ENCODE peak calls at places on chromosomes 3 and 15, in four cellular contexts. O is lower lobe of right lung, G is testis, P is dorsolateral prefrontal cortex. R is an unnamed sample.

GRCh38 chr3:43015572-43016512 is 36.7 kb downstream of the GASK1A start:
- DNase-seq in O (no peak), G (no peak), P (no peak), R (no peak)

GRCh38 chr3:31973081-31973480 is 8.0 kb downstream of the OSBPL10 start:
- DNase-seq in P (no peak), O (no peak), G (peak; percentile 84), R (no peak)

GRCh38 chr3:99108508-99108907 is 207.0 kb upstream of the DCBLD2 start:
- DNase-seq in O (no peak), P (no peak), G (no peak), R (peak; percentile 98)

GRCh38 chr15:56243117-56243773 is 434 bp downstream of the RFX7 start:
- DNase-seq in O (peak; percentile 57), G (peak; percentile 60), P (peak; percentile 41), R (peak; percentile 40)

GRCh38 chr15:76431936-76432335 is 95.4 kb downstream of the ISL2 start:
- DNase-seq in P (no peak), G (no peak), O (no peak), R (no peak)

GRCh38 chr3:47298439-47298838 is 15.7 kb downstream of the KLHL18 start:
- DNase-seq in O (no peak), G (no peak), P (no peak), R (no peak)

GRCh38 chr15:36371509-36371908 is 207.9 kb upstream of the CDIN1 start:
- DNase-seq in G (no peak), O (no peak), P (no peak), R (peak; percentile 66)

GRCh38 chr3:64108784-64109317 is 85.6 kb upstream of the PSMD6 start:
- DNase-seq in O (no peak), P (no peak), G (no peak), R (no peak)

GRCh38 chr15:38894260-38894948 is 329.8 kb upstream of the RASGRP1 start:
- DNase-seq in O (no peak), P (no peak), G (no peak), R (peak; percentile 98)

GRCh38 chr3:100063929-100064461 is 50.3 kb downstream of the FILIP1L start:
- DNase-seq in P (no peak), O (no peak), G (no peak), R (peak; percentile 61)

GRCh38 chr15:87752250-87752951 is 504.1 kb downstream of the NTRK3 start:
- DNase-seq in G (no peak), O (no peak), P (no peak), R (peak; percentile 58)

GRCh38 chr15:36883705-36884355 is 216.5 kb downstream of the MEIS2 start:
- DNase-seq in O (peak; percentile 86), P (peak; percentile 84), G (peak; percentile 96), R (peak; percentile 87)

GRCh38 chr3:109268181-109268580 is 48.1 kb downstream of the DPPA2 start:
- DNase-seq in G (no peak), O (no peak), P (no peak), R (no peak)

GRCh38 chr15:85579957-85580694 is 199.7 kb downstream of the AKAP13 start:
- DNase-seq in O (no peak), P (no peak), G (peak; percentile 56), R (peak; percentile 86)

GRCh38 chr3:197446713-197447455 is 108.9 kb downstream of the BDH1 start:
- DNase-seq in G (no peak), O (no peak), P (no peak), R (no peak)

GRCh38 chr15:98855067-98855814 is 152.4 kb downstream of the PGPEP1L start:
- DNase-seq in O (no peak), G (no peak), P (no peak), R (no peak)

GRCh38 chr15:60363024-60363674 is 34.6 kb downstream of the ANXA2 start:
- DNase-seq in O (no peak), G (no peak), P (no peak), R (no peak)

GRCh38 chr15:46502668-46503067 is 867.8 kb downstream of the SQOR start:
- DNase-seq in G (no peak), O (no peak), P (no peak), R (peak; percentile 1)

GRCh38 chr3:137852511-137852910 is 88.4 kb downstream of the SOX14 start:
- DNase-seq in G (no peak), O (no peak), P (no peak), R (no peak)

GRCh38 chr15:39579487-39580116 is 1.3 kb upstream of the THBS1 start:
- DNase-seq in O (peak; percentile 71), P (peak; percentile 36), G (peak; percentile 63), R (peak; percentile 91)

GRCh38 chr3:105387122-105387751 is 20.5 kb downstream of the ALCAM start:
- DNase-seq in G (no peak), P (no peak), O (no peak), R (peak; percentile 68)

GRCh38 chr3:150147776-150148175 is 177.1 kb upstream of the PFN2 start:
- DNase-seq in G (no peak), P (no peak), O (no peak), R (peak; percentile 86)

GRCh38 chr3:125186800-125187598 is 25.5 kb downstream of the SLC12A8 start:
- DNase-seq in O (no peak), P (no peak), G (no peak), R (no peak)

GRCh38 chr3:116863842-116864626 is 154.5 kb downstream of the TUSC7 start:
- DNase-seq in G (peak; percentile 27), O (no peak), P (no peak), R (peak; percentile 71)

GRCh38 chr3:114709102-114709501 is 415.3 kb downstream of the TIGIT start:
- DNase-seq in P (no peak), G (no peak), O (no peak), R (peak; percentile 82)

GRCh38 chr3:65030847-65031463 is 343.2 kb upstream of the ADAMTS9 start:
- DNase-seq in O (no peak), P (no peak), G (no peak), R (peak; percentile 70)

GRCh38 chr3:31027914-31028313 is 133.5 kb upstream of the GADL1 start:
- DNase-seq in P (no peak), G (no peak), O (no peak), R (no peak)

GRCh38 chr3:165800970-165801369 is 36.3 kb downstream of the BCHE start:
- DNase-seq in P (no peak), G (no peak), O (no peak), R (no peak)

DNA sequence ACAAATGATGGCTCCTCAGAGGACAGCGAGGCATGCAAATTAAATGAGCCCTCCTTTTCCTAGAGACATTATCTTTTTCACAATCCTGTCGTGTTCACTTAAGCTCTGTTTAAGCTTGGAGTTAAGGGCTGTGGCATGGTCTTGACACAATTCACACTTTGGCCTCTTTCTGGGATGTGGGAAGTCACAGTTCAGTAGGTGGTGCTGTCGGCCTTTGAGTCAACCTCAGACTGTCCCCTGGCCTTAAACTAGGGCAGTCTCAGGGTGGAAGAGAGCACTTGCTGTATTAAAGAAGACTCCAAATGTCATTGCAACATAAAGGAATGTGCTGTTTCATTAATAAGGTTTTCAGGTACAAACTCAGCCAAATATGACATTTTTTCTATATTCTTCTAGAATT is 351.0 kb downstream of the MCTP2 start:
- DNase-seq in O (no peak), G (peak; percentile 46), P (no peak), R (no peak)
- TF ChIP-seq CTCF in O (peak; percentile 49), G (peak; percentile 12), P (peak; percentile 15), R (no peak)

GRCh38 chr3:172145287-172145686 is 105.9 kb downstream of the FNDC3B start:
- DNase-seq in P (no peak), O (no peak), G (no peak), R (no peak)
- H3K4me3 ChIP-seq in P (no peak overlapping the region), O (no peak overlapping the region), G (no peak overlapping the region), R (no peak overlapping the region)

GRCh38 chr3:85842081-85842480 is 883.3 kb downstream of the CADM2 start:
- DNase-seq in G (no peak), P (no peak), O (no peak), R (no peak)

GRCh38 chr3:85838921-85839320 is 880.1 kb downstream of the CADM2 start:
- DNase-seq in O (no peak), G (no peak), P (no peak), R (no peak)

GRCh38 chr3:85835857-85836470 is 877.2 kb downstream of the CADM2 start:
- DNase-seq in G (no peak), P (no peak), O (no peak), R (no peak)

DNA sequence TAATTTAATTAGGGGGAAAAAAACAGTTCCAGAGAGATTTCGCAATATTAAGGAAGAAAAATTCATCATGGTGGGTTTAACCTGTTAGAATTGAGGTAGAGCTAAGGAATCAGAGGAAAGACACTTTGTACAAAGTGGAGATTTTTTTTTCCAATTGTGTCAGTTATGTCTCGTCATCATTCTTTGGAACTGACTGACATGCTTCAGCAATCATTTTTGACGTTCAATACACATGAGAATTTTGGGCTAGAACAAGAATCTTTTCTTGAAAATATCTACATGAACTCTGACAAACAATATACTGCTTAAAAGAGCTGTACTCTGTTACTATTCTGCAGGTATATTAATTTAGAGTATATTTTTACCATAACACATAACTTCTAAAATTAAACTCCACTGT is 878.6 kb downstream of the CADM2 start:
- DNase-seq in P (no peak), G (no peak), O (no peak), R (no peak)
- TF ChIP-seq CTCF in P (no peak), G (no peak), O (no peak), R (no peak)

GRCh38 chr15:82950295-82950694 is 2.2 kb downstream of the HOMER2 start:
- DNase-seq in O (no peak), G (no peak), P (no peak), R (no peak)

GRCh38 chr15:82951472-82952155 is 906 bp downstream of the HOMER2 start:
- DNase-seq in O (no peak), G (no peak), P (no peak), R (peak; percentile 6)

GRCh38 chr15:82950746-82951370 is 1.7 kb downstream of the HOMER2 start:
- DNase-seq in P (no peak), G (no peak), O (no peak), R (no peak)

GRCh38 chr15:82952156-82953081 is at the start of gene HOMER2:
- DNase-seq in O (peak; percentile 58), P (no peak), G (peak; percentile 17), R (peak; percentile 5)
- H3K4me3 ChIP-seq in O (peak within 1 kb of the TSS; percentile 59), P (peak within 1 kb of the TSS; percentile 81), G (peak within 1 kb of the TSS; percentile 52), R (peak within 1 kb of the TSS; percentile 12)

GRCh38 chr3:126349071-126349470 is 8.1 kb downstream of the KLF15 start:
- DNase-seq in O (peak; percentile 39), G (peak; percentile 6), P (peak; percentile 27), R (no peak)

GRCh38 chr3:126346466-126346865 is 10.7 kb downstream of the KLF15 start:
- DNase-seq in O (no peak), G (no peak), P (no peak), R (no peak)

GRCh38 chr3:126349611-126350501 is 7.4 kb downstream of the KLF15 start:
- DNase-seq in O (peak; percentile 31), G (peak; percentile 10), P (peak; percentile 27), R (no peak)

GRCh38 chr3:126347543-126348161 is 9.6 kb downstream of the KLF15 start:
- DNase-seq in O (peak; percentile 39), P (peak; percentile 39), G (peak; percentile 38), R (no peak)

GRCh38 chr3:126348308-126348920 is 8.8 kb downstream of the KLF15 start:
- DNase-seq in O (peak; percentile 24), P (no peak), G (peak; percentile 12), R (peak; percentile 18)
- TF ChIP-seq CTCF in O (no peak), P (no peak), G (no peak), R (peak; percentile 19)